ENCODE peak calls at places on chromosomes 1 and 21, in seven cellular contexts. S is RWPE2, G is T-cell, J is C1 segment of cervical spinal cord, Z is dorsolateral prefrontal cortex, R is HEK293T, M is astrocyte of the hippocampus. B is an unnamed sample.

GRCh38 chr1:18955442-18956188 is 861 bp downstream of the IFFO2 start:
- DNase-seq in S (peak; percentile 57), G (peak; percentile 64), J (no peak), Z (no peak), R (peak; percentile 44), M (peak; percentile 65), B (peak; percentile 35)

GRCh38 chr1:92476071-92476607 is 10.6 kb downstream of the GFI1 start:
- DNase-seq in S (no peak), G (peak; percentile 74), J (no peak), Z (no peak), R (no peak), M (no peak), B (peak; percentile 55)

GRCh38 chr1:207034208-207034607 is 1.7 kb upstream of the C1orf116 start:
- DNase-seq in S (no peak), G (no peak), J (no peak), Z (no peak), R (no peak), M (no peak), B (no peak)

GRCh38 chr21:36738489-36739126 is 39.7 kb downstream of the SIM2 start:
- DNase-seq in S (no peak), G (no peak), J (no peak), Z (no peak), R (no peak), M (no peak), B (no peak)

GRCh38 chr1:225700164-225700740 is 47.3 kb upstream of the ENAH start:
- DNase-seq in S (peak; percentile 35), G (no peak), J (no peak), Z (no peak), R (no peak), M (peak; percentile 98), B (no peak)

GRCh38 chr1:220137006-220137794 is 43.3 kb downstream of the IARS2 start:
- DNase-seq in S (no peak), G (no peak), J (no peak), Z (no peak), R (no peak), M (peak; percentile 36), B (peak; percentile 49)

GRCh38 chr1:7418442-7419080 is 352.5 kb upstream of the VAMP3 start:
- DNase-seq in S (peak; percentile 29), G (peak; percentile 2), J (no peak), Z (no peak), R (no peak), M (no peak), B (no peak)

GRCh38 chr1:204493882-204494280 is 724 bp downstream of the PIK3C2B start:
- DNase-seq in S (no peak), G (peak; percentile 67), J (peak; percentile 70), Z (no peak), R (peak; percentile 55), M (peak; percentile 74), B (peak; percentile 38)

GRCh38 chr21:44558695-44559094 is at the start of gene KRTAP10-3:
- DNase-seq in S (no peak), G (no peak), J (no peak), Z (no peak), R (no peak), M (no peak), B (no peak)

GRCh38 chr1:84190455-84190854 is 46.4 kb downstream of the PRKACB start:
- DNase-seq in S (no peak), G (no peak), J (no peak), Z (no peak), R (no peak), M (no peak), B (no peak)

GRCh38 chr1:183807549-183808168 is 2.7 kb downstream of the RGL1 start:
- DNase-seq in S (no peak), G (no peak), J (no peak), Z (no peak), R (no peak), M (peak; percentile 41), B (no peak)

GRCh38 chr1:245614476-245614875 is 459.7 kb downstream of the KIF26B start:
- DNase-seq in S (no peak), G (no peak), J (no peak), Z (no peak), R (no peak), M (no peak), B (no peak)

GRCh38 chr1:183508694-183509093 is 36.4 kb downstream of the SMG7 start:
- DNase-seq in S (no peak), G (no peak), J (no peak), Z (no peak), R (no peak), M (no peak), B (no peak)

GRCh38 chr1:205704891-205705290 is 24.6 kb upstream of the SLC45A3 start:
- DNase-seq in S (no peak), G (no peak), J (no peak), Z (no peak), R (no peak), M (no peak), B (no peak)

GRCh38 chr1:51957618-51958017 is 32.9 kb downstream of the RAB3B start:
- DNase-seq in S (no peak), G (no peak), J (no peak), Z (no peak), R (no peak), M (no peak), B (no peak)

GRCh38 chr1:172955161-172955821 is 95.5 kb downstream of the TNFSF18 start:
- DNase-seq in S (no peak), G (no peak), J (no peak), Z (no peak), R (no peak), M (peak; percentile 44), B (no peak)

GRCh38 chr1:25766721-25767436 is 33.1 kb upstream of the SELENON start:
- DNase-seq in S (no peak), G (no peak), J (no peak), Z (no peak), R (no peak), M (no peak), B (no peak)

GRCh38 chr1:55244476-55245109 is 29.4 kb upstream of the USP24 start:
- DNase-seq in S (no peak), G (no peak), J (no peak), Z (no peak), R (no peak), M (no peak), B (no peak)

GRCh38 chr1:240021709-240022108 is 70.0 kb upstream of the FMN2 start:
- DNase-seq in S (no peak), G (no peak), J (no peak), Z (no peak), R (no peak), M (no peak), B (no peak)

GRCh38 chr1:5796028-5796427 is 196.2 kb downstream of the NPHP4 start:
- DNase-seq in S (no peak), G (no peak), J (no peak), Z (no peak), R (no peak), M (no peak), B (no peak)

GRCh38 chr1:64935551-64936158 is 30.7 kb downstream of the JAK1 start:
- DNase-seq in S (no peak), G (no peak), J (no peak), Z (no peak), R (no peak), M (no peak), B (no peak)

GRCh38 chr1:6127587-6128163 is 52.4 kb downstream of the CHD5 start:
- DNase-seq in S (peak; percentile 89), G (peak; percentile 74), J (no peak), Z (peak; percentile 46), R (peak; percentile 99), M (peak; percentile 66), B (peak; percentile 46)

GRCh38 chr1:151143057-151143435 is 3.4 kb downstream of the SEMA6C start:
- DNase-seq in S (no peak), G (no peak), J (no peak), Z (no peak), R (no peak), M (no peak), B (no peak)

GRCh38 chr1:108033486-108034081 is 68.6 kb upstream of the VAV3 start:
- DNase-seq in S (no peak), G (no peak), J (no peak), Z (no peak), R (no peak), M (no peak), B (no peak)

GRCh38 chr21:45388011-45388521 is 16.9 kb upstream of the COL18A1 start:
- DNase-seq in S (no peak), G (no peak), J (no peak), Z (peak; percentile 28), R (no peak), M (no peak), B (no peak)

GRCh38 chr1:7218210-7218832 is 433.1 kb downstream of the CAMTA1 start:
- DNase-seq in S (no peak), G (peak; percentile 13), J (no peak), Z (no peak), R (peak; percentile 60), M (peak; percentile 64), B (no peak)

GRCh38 chr1:108512239-108513071 is 47.4 kb upstream of the EEIG2 start:
- DNase-seq in S (no peak), G (no peak), J (no peak), Z (no peak), R (peak; percentile 40), M (peak; percentile 43), B (no peak)

GRCh38 chr1:93172778-93173177 is 7.4 kb downstream of the TMED5 start:
- DNase-seq in S (no peak), G (no peak), J (no peak), Z (no peak), R (no peak), M (peak; percentile 35), B (no peak)

GRCh38 chr1:59767119-59767518 is 47.6 kb upstream of the HOOK1 start:
- DNase-seq in S (no peak), G (no peak), J (no peak), Z (no peak), R (no peak), M (no peak), B (no peak)

GRCh38 chr1:199282910-199283309 is 644.1 kb downstream of the PTPRC start:
- DNase-seq in S (no peak), G (no peak), J (no peak), Z (no peak), R (no peak), M (no peak), B (no peak)

GRCh38 chr1:213245270-213245669 is 194.2 kb downstream of the RPS6KC1 start:
- DNase-seq in S (no peak), G (no peak), J (no peak), Z (no peak), R (no peak), M (no peak), B (no peak)

GRCh38 chr1:2802421-2802961 is 998 bp upstream of the TTC34 start:
- DNase-seq in S (peak; percentile 42), G (no peak), J (no peak), Z (peak; percentile 18), R (no peak), M (no peak), B (no peak)

GRCh38 chr1:228765543-228765942 is 30.3 kb downstream of the RHOU start:
- DNase-seq in S (no peak), G (no peak), J (no peak), Z (no peak), R (no peak), M (no peak), B (no peak)

GRCh38 chr1:9278114-9278513 is 14.6 kb upstream of the SPSB1 start:
- DNase-seq in S (no peak), G (no peak), J (no peak), Z (no peak), R (no peak), M (no peak), B (no peak)

GRCh38 chr1:203364013-203364730 is 13.2 kb upstream of the FMOD start:
- DNase-seq in S (no peak), G (no peak), J (no peak), Z (no peak), R (no peak), M (no peak), B (no peak)

GRCh38 chr1:221743416-221744208 is 1.7 kb upstream of the DUSP10 start:
- DNase-seq in S (no peak), G (no peak), J (no peak), Z (no peak), R (no peak), M (peak; percentile 75), B (no peak)

GRCh38 chr1:162878000-162878596 is 17.1 kb upstream of the CCDC190 start:
- DNase-seq in S (no peak), G (no peak), J (peak; percentile 6), Z (no peak), R (peak; percentile 73), M (peak; percentile 88), B (peak; percentile 16)

GRCh38 chr1:57295326-57295725 is 128.5 kb downstream of the DAB1 start:
- DNase-seq in S (no peak), G (no peak), J (no peak), Z (no peak), R (no peak), M (no peak), B (no peak)